ENCODE peak calls at places on chromosome 17, in four cellular contexts. A, G, V and H are unnamed samples.

GRCh38 chr17:50593321-50593720 is 32.8 kb downstream of the CACNA1G start:
- DNase-seq in V (no peak), G (no peak), A (no peak), H (no peak)

GRCh38 chr17:67272312-67273050 is 27.5 kb upstream of the HELZ start:
- DNase-seq in A (no peak), V (peak; percentile 70), G (no peak), H (no peak)

GRCh38 chr17:75394332-75394918 is 11.1 kb downstream of the GRB2 start:
- DNase-seq in A (no peak), V (no peak), G (no peak), H (no peak)

GRCh38 chr17:74008196-74008595 is 195.3 kb upstream of the RPL38 start:
- DNase-seq in V (peak; percentile 63), G (no peak), A (no peak), H (no peak)

GRCh38 chr17:74825952-74826713 is 33.6 kb downstream of the GRIN2C start:
- DNase-seq in A (no peak), V (no peak), G (no peak), H (no peak)

GRCh38 chr17:9174312-9174711 is 153.0 kb downstream of the NTN1 start:
- DNase-seq in G (no peak), V (no peak), A (no peak), H (no peak)

GRCh38 chr17:31530391-31530990 is 139.0 kb downstream of the RAB11FIP4 start:
- DNase-seq in V (no peak), G (no peak), A (no peak), H (peak; percentile 44)

GRCh38 chr17:63702616-63703015 is 2.7 kb upstream of the LIMD2 start:
- DNase-seq in G (no peak), V (no peak), A (no peak), H (no peak)

GRCh38 chr17:60435244-60436170 is 13.2 kb downstream of the CHCT1 start:
- DNase-seq in G (no peak), A (peak; percentile 89), V (peak; percentile 82), H (peak; percentile 69)

GRCh38 chr17:50289268-50289667 is 15.0 kb downstream of the TMEM92 start:
- DNase-seq in V (no peak), A (peak; percentile 77), G (no peak), H (peak; percentile 54)

GRCh38 chr17:37180371-37180770 is 195.4 kb upstream of the C17orf78 start:
- DNase-seq in G (no peak), A (peak; percentile 39), V (no peak), H (no peak)

GRCh38 chr17:78839762-78840529 is 668 bp downstream of the USP36 start:
- DNase-seq in V (peak; percentile 51), G (no peak), A (peak; percentile 76), H (peak; percentile 56)

GRCh38 chr17:7685533-7686220 is 1.6 kb downstream of the TP53 start:
- DNase-seq in G (peak; percentile 57), A (peak; percentile 92), V (peak; percentile 91), H (peak; percentile 91)

GRCh38 chr17:7688808-7689316 is 585 bp downstream of the WRAP53 start:
- DNase-seq in G (no peak), V (no peak), A (no peak), H (no peak)

GRCh38 chr17:7687072-7687907 is at the start of gene TP53:
- DNase-seq in V (peak; percentile 91), A (peak; percentile 90), G (peak; percentile 46), H (peak; percentile 92)

GRCh38 chr17:7686221-7687071 is 844 bp downstream of the TP53 start:
- DNase-seq in G (peak; percentile 41), A (peak; percentile 73), V (peak; percentile 78), H (peak; percentile 74)

DNA sequence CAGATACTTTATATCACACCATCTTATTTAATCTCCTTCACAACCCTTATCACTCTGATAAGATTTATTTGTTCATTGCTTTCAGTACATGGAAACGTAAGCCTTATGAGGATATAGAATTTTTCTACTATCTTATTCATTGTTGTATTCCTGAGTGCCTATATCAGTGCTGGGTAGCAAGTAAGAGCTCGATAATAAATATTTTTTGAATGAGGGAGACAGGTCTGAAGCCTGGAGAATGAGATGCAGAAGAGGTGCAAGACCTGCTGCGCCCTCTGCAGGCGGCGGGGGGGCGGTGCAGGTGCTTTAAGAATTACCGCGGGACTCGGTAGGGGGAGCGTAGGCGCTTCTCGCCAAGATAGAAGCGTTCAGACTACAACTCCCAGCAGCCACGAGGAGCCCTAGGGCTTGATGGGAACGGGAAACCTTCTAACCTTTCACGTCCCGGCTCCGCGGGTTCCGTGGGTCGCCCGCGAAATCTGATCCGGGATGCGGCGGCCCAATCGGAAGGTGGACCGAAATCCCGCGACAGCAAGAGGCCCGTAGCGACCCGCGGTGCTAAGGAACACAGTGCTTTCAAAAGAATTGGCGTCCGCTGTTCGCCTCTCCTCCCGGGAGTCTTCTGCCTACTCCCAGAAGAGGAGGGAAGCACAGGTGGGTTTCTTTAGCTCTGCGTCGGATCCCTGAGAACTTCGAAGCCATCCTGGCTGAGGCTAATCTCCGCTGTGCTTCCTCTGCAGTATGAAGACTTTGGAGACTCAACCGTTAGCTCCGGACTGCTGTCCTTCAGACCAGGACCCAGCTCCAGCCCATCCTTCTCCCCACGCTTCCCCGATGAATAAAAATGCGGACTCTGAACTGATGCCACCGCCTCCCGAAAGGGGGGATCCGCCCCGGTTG is at the start of gene WRAP53:
- DNase-seq in A (peak; percentile 99), G (peak; percentile 80), V (peak; percentile 98), H (peak; percentile 99)
- TF ChIP-seq POLR2A in A (peak; percentile 48), G (peak; percentile 19), V (peak; percentile 66), H (peak; percentile 31)

DNA sequence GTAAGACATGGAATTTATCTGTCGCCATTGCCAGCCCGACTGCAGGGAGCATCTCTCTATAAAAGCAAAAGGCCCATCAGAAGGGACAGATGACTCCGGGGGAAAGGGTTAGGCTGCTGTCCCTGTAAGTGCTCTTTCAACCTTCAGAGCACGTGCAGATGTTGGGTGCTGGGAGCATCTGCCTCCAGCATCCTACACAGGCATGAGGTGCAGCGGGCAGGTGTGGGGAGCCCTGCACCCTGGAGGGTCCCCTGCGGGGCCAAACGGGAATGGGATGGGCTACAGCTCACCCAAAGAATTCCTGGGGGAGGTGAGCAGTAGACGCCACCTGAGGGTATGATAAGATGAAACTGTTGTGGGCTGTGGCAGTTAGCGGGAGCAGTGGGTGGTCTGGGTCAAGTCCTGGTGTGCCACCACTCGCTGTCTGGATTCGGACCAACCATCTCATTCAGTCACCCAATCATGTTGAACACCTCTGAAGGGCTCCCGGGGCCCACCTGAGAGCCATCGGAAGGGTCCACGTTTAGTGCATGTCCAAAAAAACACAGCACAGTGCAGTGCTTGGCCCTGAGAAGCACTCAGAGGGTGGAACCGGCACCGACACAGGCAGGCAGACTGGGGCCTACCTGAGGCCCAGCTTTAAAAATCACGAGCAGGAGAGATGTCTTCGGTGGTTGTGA is 3.8 kb downstream of the SMCR8 start:
- DNase-seq in V (no peak), G (no peak), A (no peak), H (no peak)
- H3K4me1 ChIP-seq in V (peaks cover 28% of the 10 kb centered on the region), G (peaks cover 53% of the 10 kb centered on the region), A (peaks cover 10% of the 10 kb centered on the region), H (peaks cover 35% of the 10 kb centered on the region)

GRCh38 chr17:1107777-1108559 is 71.8 kb downstream of the ABR start:
- DNase-seq in G (no peak), A (no peak), V (no peak), H (no peak)

GRCh38 chr17:1108560-1108809 is 71.3 kb downstream of the ABR start:
- DNase-seq in G (no peak), A (no peak), V (no peak), H (no peak)

GRCh38 chr17:1109606-1110523 is 69.9 kb downstream of the ABR start:
- DNase-seq in G (no peak), A (no peak), V (no peak), H (no peak)

GRCh38 chr17:1110524-1110843 is 69.3 kb downstream of the ABR start:
- DNase-seq in V (no peak), A (no peak), G (no peak), H (no peak)

GRCh38 chr17:1108810-1109605 is 70.8 kb downstream of the ABR start:
- DNase-seq in G (no peak), V (peak; percentile 48), A (peak; percentile 44), H (peak; percentile 59)
- TF ChIP-seq POLR2A in G (peak; percentile 52), V (peak; percentile 45), A (peak; percentile 38), H (no peak)

GRCh38 chr17:40522250-40522960 is 21.0 kb upstream of the TNS4 start:
- DNase-seq in A (peak; percentile 67), G (no peak), V (no peak), H (peak; percentile 16)

GRCh38 chr17:40519089-40519775 is 17.8 kb upstream of the TNS4 start:
- DNase-seq in V (no peak), A (no peak), G (no peak), H (peak; percentile 8)

GRCh38 chr17:40522961-40523310 is 21.5 kb upstream of the TNS4 start:
- DNase-seq in V (no peak), A (no peak), G (no peak), H (peak; percentile 1)

GRCh38 chr17:40518401-40519088 is 17.1 kb upstream of the TNS4 start:
- DNase-seq in G (no peak), A (no peak), V (peak; percentile 96), H (peak; percentile 8)

DNA sequence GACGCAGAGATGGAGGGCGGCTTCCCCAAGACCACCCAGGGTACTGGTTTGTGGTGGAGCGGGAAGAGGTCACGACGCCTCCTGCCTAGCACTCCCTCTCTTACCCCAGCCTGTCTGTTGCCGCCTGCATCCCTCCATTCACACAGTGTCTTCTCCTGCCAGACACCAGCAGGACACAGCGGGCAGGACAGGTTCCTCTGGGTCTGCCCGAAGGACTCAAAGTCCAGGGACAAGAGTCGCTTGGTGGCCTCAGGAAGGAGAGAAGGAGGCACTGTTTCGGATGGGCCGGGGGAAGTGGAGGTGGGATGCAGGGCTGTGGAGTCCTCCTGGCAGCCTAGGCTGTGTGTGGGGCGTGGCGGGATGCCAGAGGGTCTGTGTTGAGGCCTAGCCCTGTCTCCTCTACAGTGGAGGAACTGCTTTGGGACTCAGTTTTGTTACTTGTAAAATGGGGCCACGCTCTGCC is 19.6 kb upstream of the TNS4 start:
- DNase-seq in A (no peak), V (no peak), G (no peak), H (peak; percentile 21)
- H3K4me1 ChIP-seq in A (peaks cover 27% of the 10 kb centered on the region), V (peaks cover 76% of the 10 kb centered on the region), G (peaks cover 67% of the 10 kb centered on the region), H (no peaks in the 10 kb centered on the region)